ENCODE peak calls at places on chromosomes 7 and 10, in seven cellular contexts. L, Z, D, W, E, X and O are unnamed samples. For H3K36me3, the result is how much of the 10 kb centered on the place peaks cover.

GRCh38 chr10:101585841-101586240 is 2.2 kb downstream of the POLL start:
- DNase-seq in Z (no peak), D (no peak), W (no peak), L (no peak), E (no peak), X (no peak), O (no peak)

GRCh38 chr7:129163875-129164544 is 19.5 kb downstream of the TSPAN33 start:
- DNase-seq in X (no peak), W (peak), E (peak), Z (peak), D (no peak), L (no peak), O (no peak)

GRCh38 chr10:70174058-70174741 is 3.9 kb upstream of the SAR1A start:
- DNase-seq in Z (peak), W (no peak), X (peak), D (no peak), E (no peak), L (no peak), O (peak)

GRCh38 chr10:42932735-42933453 is 144.0 kb upstream of the RET start:
- DNase-seq in D (no peak), X (no peak), W (no peak), L (no peak), E (no peak), Z (no peak), O (peak)

GRCh38 chr7:87548123-87548919 is 52.4 kb downstream of the ABCB1 start:
- DNase-seq in Z (no peak), E (no peak), W (no peak), L (no peak), D (no peak), X (no peak), O (no peak)

GRCh38 chr10:3757638-3758490 is 27.1 kb downstream of the KLF6 start:
- DNase-seq in W (no peak), E (no peak), D (no peak), X (no peak), Z (no peak), L (no peak), O (no peak)

GRCh38 chr10:14244801-14245211 is 85.9 kb downstream of the FRMD4A start:
- DNase-seq in X (no peak), W (peak), L (no peak), D (no peak), E (peak), Z (peak), O (no peak)

GRCh38 chr10:63901916-63902315 is 380.7 kb downstream of the REEP3 start:
- DNase-seq in Z (no peak), X (no peak), L (no peak), E (peak), D (no peak), W (no peak), O (no peak)

GRCh38 chr7:749121-749520 is 22.0 kb upstream of the PRKAR1B start:
- DNase-seq in L (no peak), W (peak), X (peak), Z (peak), E (no peak), D (no peak), O (no peak)

GRCh38 chr10:12717981-12718707 is 283.4 kb downstream of the CCDC3 start:
- DNase-seq in L (no peak), X (no peak), E (peak), D (no peak), W (no peak), Z (no peak), O (no peak)

GRCh38 chr10:127298396-127298795 is 102.0 kb upstream of the INSYN2A start:
- DNase-seq in D (no peak), Z (no peak), W (no peak), E (no peak), L (no peak), X (no peak), O (no peak)

GRCh38 chr7:144784943-144785342 is 50.9 kb downstream of the TPK1 start:
- DNase-seq in X (no peak), D (peak), Z (no peak), L (no peak), E (no peak), W (peak), O (no peak)

GRCh38 chr7:30237271-30237695 is 47.1 kb upstream of the ZNRF2 start:
- DNase-seq in X (peak), Z (no peak), W (no peak), L (no peak), D (no peak), E (no peak), O (no peak)

GRCh38 chr10:3805791-3806381 is 20.9 kb upstream of the KLF6 start:
- DNase-seq in E (peak), L (no peak), D (peak), W (peak), Z (peak), X (peak), O (peak)

GRCh38 chr10:102729090-102730026 is 14.4 kb upstream of the WBP1L start:
- DNase-seq in Z (peak), W (peak), D (peak), X (peak), L (peak), E (peak), O (peak)

GRCh38 chr10:6269953-6270867 is 67.5 kb downstream of the PFKFB3 start:
- DNase-seq in E (no peak), X (peak), Z (no peak), W (no peak), D (no peak), L (no peak), O (no peak)

GRCh38 chr7:38215115-38215514 is 37.1 kb downstream of the STARD3NL start:
- DNase-seq in Z (no peak), L (no peak), D (no peak), W (no peak), X (peak), E (peak), O (no peak)

GRCh38 chr7:147803625-147804024 is 786.9 kb upstream of the C7orf33 start:
- DNase-seq in L (no peak), Z (no peak), E (no peak), D (no peak), W (no peak), X (no peak), O (peak)

GRCh38 chr7:45105588-45106188 is 5.8 kb downstream of the TBRG4 start:
- DNase-seq in W (no peak), L (no peak), X (no peak), D (no peak), E (no peak), Z (no peak), O (peak)

GRCh38 chr10:42304341-42304740 is 334.0 kb downstream of the ZNF33B start:
- DNase-seq in E (no peak), Z (peak), W (no peak), L (no peak), X (no peak), D (no peak), O (no peak)

GRCh38 chr10:2885956-2886296 is 181.4 kb upstream of the PFKP start:
- DNase-seq in W (no peak), D (no peak), Z (no peak), X (no peak), L (no peak), E (no peak), O (peak)

GRCh38 chr7:2018786-2019692 is 213.7 kb downstream of the MAD1L1 start:
- DNase-seq in L (peak), D (no peak), E (peak), Z (peak), W (peak), X (peak), O (no peak)

GRCh38 chr7:31061185-31061584 is 9.1 kb downstream of the ADCYAP1R1 start:
- DNase-seq in E (no peak), D (no peak), Z (no peak), L (no peak), X (no peak), W (no peak), O (peak)

GRCh38 chr10:119263966-119264621 is 56.7 kb downstream of the GRK5 start:
- DNase-seq in Z (peak), E (no peak), X (no peak), W (no peak), L (no peak), D (no peak), O (no peak)

GRCh38 chr7:135147341-135147898 is 452 bp upstream of the TMEM140 start:
- DNase-seq in E (no peak), D (peak), L (peak), Z (peak), W (peak), X (no peak), O (no peak)

GRCh38 chr10:64867501-64867962 is 1346.3 kb downstream of the REEP3 start:
- DNase-seq in Z (peak), L (no peak), D (no peak), X (no peak), W (no peak), E (no peak), O (no peak)

GRCh38 chr7:111647881-111648280 is 85.6 kb upstream of the IMMP2L start:
- DNase-seq in D (no peak), Z (no peak), E (no peak), W (no peak), L (no peak), X (no peak), O (no peak)

GRCh38 chr7:109387530-109387929 is 817.9 kb downstream of the DNAJB9 start:
- DNase-seq in E (no peak), X (no peak), L (peak), D (no peak), Z (no peak), W (no peak), O (no peak)

GRCh38 chr10:129533281-129533680 is 66.2 kb downstream of the MGMT start:
- DNase-seq in E (no peak), D (no peak), Z (no peak), X (no peak), L (no peak), W (no peak), O (no peak)

GRCh38 chr7:35605760-35606159 is 89.2 kb downstream of the HERPUD2 start:
- DNase-seq in W (peak), Z (peak), X (peak), D (no peak), E (peak), L (peak), O (no peak)

GRCh38 chr10:70440296-70441160 is 953 bp downstream of the NODAL start:
- DNase-seq in Z (no peak), X (no peak), W (no peak), L (no peak), E (no peak), D (no peak), O (peak)

GRCh38 chr10:110387617-110387982 is 82.9 kb upstream of the SMNDC1 start:
- DNase-seq in X (no peak), L (no peak), Z (no peak), E (no peak), D (no peak), W (no peak), O (no peak)
- H3K27ac ChIP-seq in X (no peak), L (no peak), Z (peak), E (no peak), D (no peak), W (no peak), O (no peak)

DNA sequence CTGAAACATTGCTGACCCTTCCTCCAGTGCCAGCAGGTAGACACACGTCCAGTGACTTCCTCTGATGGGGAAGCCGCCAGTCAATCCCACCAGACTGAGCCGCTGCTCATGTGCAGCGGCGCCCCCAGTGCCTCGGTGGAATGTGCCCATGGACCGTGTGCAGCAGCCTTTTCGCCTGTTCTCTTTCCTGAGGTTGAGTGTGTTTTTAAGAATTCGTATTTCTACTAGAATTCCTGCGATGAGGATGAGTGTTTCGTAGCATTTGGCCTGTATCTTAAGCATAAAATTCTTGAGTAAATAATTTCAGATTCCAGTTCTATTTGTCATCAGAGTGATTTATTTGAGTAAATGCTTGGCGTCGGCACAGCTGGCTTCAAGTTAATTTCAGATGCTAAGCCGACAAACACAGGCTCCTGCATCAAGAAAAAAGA is 35.4 kb downstream of the BNIP3 start:
- DNase-seq in X (peak), D (no peak), W (peak), L (peak), Z (peak), E (peak), O (peak)
- H3K36me3 ChIP-seq in X (under half), D (half or more), W (under half), L (under half), Z (under half), E (under half), O (half or more)

DNA sequence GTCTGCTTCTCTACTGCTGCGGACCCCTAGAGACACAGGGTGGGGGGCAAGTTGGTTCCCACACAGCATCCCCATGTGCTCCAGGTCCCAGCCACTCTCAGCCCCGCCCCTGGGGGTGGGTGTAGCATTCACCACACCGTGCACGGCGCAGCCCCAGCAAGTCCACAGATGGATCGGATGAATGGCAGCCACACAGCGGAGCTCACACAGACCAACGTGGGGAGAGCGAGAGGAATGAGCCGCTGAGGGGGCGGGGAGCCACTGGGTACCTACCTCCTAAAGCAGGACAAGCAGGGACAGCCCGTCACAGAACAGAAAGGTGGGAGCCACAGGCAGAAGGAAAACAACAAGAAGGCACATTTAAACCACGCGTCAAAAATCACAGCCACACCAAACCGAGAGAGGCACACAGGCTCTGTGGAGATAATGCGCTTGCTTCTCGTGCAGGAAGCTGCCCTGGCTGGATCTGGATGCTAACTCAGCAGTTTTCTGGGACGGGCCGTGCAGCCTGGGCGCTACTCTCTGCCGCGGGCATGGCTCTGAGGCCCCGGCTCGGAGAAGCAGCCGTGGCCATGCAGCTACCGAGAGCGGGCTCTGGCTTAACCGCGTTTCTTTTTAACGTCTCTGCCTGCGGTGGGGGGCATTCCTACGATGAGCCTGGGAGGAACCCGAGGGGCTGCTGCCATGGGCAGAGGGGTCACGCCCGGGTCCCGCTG is 102.5 kb downstream of the CYTH3 start:
- DNase-seq in E (no peak), Z (no peak), X (no peak), D (no peak), W (no peak), L (no peak), O (peak)
- H3K4me3 ChIP-seq in E (no peak), Z (no peak), X (no peak), D (no peak), W (no peak), L (no peak), O (no peak)

GRCh38 chr10:77516575-77516974 is 121.0 kb downstream of the KCNMA1 start:
- DNase-seq in D (no peak), E (no peak), L (no peak), X (no peak), W (no peak), Z (no peak), O (no peak)

GRCh38 chr10:77511498-77512218 is 126.0 kb downstream of the KCNMA1 start:
- DNase-seq in W (no peak), E (no peak), Z (no peak), L (no peak), X (no peak), D (no peak), O (no peak)

GRCh38 chr10:77513220-77513619 is 124.4 kb downstream of the KCNMA1 start:
- DNase-seq in E (no peak), D (no peak), L (no peak), Z (no peak), X (no peak), W (no peak), O (no peak)

GRCh38 chr10:77512219-77512578 is 125.4 kb downstream of the KCNMA1 start:
- DNase-seq in X (no peak), E (no peak), Z (no peak), W (no peak), L (no peak), D (no peak), O (no peak)

DNA sequence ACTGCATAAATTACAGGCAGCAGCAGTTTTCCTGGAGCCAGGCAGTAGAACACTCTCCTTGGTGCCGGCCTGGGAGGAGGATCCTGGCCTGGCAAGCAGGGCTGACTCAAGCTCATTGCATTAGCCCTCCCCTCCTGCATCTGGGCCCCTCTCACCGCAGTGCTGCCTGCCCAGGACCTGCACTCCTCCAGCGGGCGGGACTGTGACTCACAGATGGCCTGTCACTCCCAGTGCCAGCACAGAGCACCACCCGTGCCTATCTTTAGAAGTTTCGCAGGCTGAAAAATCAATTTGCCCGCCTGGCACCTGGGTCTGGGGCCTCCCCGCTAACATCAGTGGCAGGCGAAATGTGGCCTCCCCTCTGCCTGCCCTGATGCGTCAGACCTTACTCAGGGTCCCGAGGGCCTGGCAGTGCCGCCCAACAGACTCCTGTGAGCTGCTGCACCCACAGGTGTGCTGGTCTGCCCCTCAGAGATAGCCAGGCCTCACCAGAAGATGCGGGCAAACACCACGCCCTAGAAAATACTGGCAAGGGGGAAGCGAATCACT is 123.8 kb downstream of the KCNMA1 start:
- DNase-seq in X (peak), D (peak), L (peak), Z (no peak), E (peak), W (peak), O (peak)
- H3K27ac ChIP-seq in X (peak), D (no peak), L (no peak), Z (no peak), E (peak), W (no peak), O (peak)

GRCh38 chr7:155710035-155710434 is 65.6 kb downstream of the RBM33 start:
- DNase-seq in Z (no peak), X (no peak), L (no peak), E (no peak), D (no peak), W (no peak), O (no peak)

GRCh38 chr7:155706376-155706775 is 61.9 kb downstream of the RBM33 start:
- DNase-seq in X (no peak), Z (no peak), D (no peak), E (no peak), W (no peak), L (no peak), O (no peak)

GRCh38 chr7:155711081-155711480 is 66.6 kb downstream of the RBM33 start:
- DNase-seq in X (no peak), D (no peak), L (no peak), W (no peak), Z (no peak), E (no peak), O (no peak)

GRCh38 chr7:155710530-155710929 is 66.1 kb downstream of the RBM33 start:
- DNase-seq in L (no peak), X (no peak), W (no peak), E (no peak), D (no peak), Z (no peak), O (no peak)

DNA sequence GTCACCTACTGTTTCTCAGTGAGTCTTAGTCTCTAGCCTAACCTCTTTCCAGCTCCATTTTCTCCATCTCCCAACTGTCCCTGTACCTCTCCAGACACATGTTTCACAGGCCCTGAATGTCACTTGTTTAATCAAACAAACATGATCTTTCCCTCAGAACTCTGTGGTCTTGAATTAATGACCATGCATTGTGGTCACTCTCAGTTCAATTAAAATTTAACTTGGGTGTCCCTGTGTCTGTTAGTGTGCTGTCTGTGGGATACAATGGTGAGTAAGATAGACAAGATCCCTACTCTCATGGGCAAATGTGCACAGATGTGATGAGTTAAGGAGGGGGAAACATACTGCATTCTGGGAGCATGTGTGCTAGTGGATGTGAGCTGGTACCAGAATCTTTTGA is 65.0 kb downstream of the RBM33 start:
- DNase-seq in E (no peak), W (no peak), L (no peak), Z (no peak), X (no peak), D (no peak), O (no peak)
- H3K36me3 ChIP-seq in E (under half), W (under half), L (under half), Z (under half), X (under half), D (half or more), O (half or more)

GRCh38 chr7:151020231-151020630 is 4.1 kb downstream of the ATG9B start:
- DNase-seq in E (no peak), L (no peak), D (no peak), W (no peak), X (no peak), Z (no peak), O (peak)
- H3K4me3 ChIP-seq in E (no peak), L (no peak), D (no peak), W (no peak), X (no peak), Z (no peak), O (no peak)